ENCODE peak calls at places on chromosomes 4 and X, in eight cellular contexts. K is GM10248, U is GM20000, X is cardiac muscle cell, J is glutamatergic neuron, I is CD14-positive monocyte, A is brain microvascular endothelial cell, E is coronary artery. Z is an unnamed sample.
A peak's percentile ranks its signal among the peaks of the same experiment; 100 is the strongest.

GRCh38 chrX:140050906-140051305 is 85.6 kb upstream of the CXorf66 start:
- DNase-seq in K (no peak), U (no peak), X (peak; percentile 7), J (no peak), I (no peak), A (no peak), E (no peak), Z (no peak)

GRCh38 chrX:130071611-130072349 is 38.5 kb downstream of the ELF4 start:
- DNase-seq in K (no peak), U (no peak), X (no peak), J (no peak), I (no peak), A (no peak), E (no peak), Z (no peak)

GRCh38 chr4:63589796-63590195 is 819.5 kb downstream of the TECRL start:
- DNase-seq in K (no peak), U (no peak), X (no peak), J (no peak), I (no peak), A (no peak), E (no peak), Z (no peak)

GRCh38 chr4:36053931-36054330 is 190.4 kb downstream of the ARAP2 start:
- DNase-seq in K (no peak), U (no peak), X (no peak), J (no peak), I (no peak), A (no peak), E (no peak), Z (no peak)

GRCh38 chrX:21870494-21870893 is 14.7 kb downstream of the YY2 start:
- DNase-seq in K (no peak), U (no peak), X (no peak), J (no peak), I (no peak), A (no peak), E (no peak), Z (no peak)

GRCh38 chrX:13050151-13050550 is 5.7 kb upstream of the FAM9C start:
- DNase-seq in K (no peak), U (no peak), X (no peak), J (no peak), I (no peak), A (no peak), E (no peak), Z (no peak)

GRCh38 chr4:153222162-153222789 is 18.0 kb downstream of the TRIM2 start:
- DNase-seq in K (peak; percentile 33), U (peak; percentile 51), X (peak; percentile 76), J (peak; percentile 34), I (no peak), A (peak; percentile 75), E (peak; percentile 78), Z (peak; percentile 11)

GRCh38 chr4:3868146-3868840 is 102.1 kb downstream of the ADRA2C start:
- DNase-seq in K (no peak), U (no peak), X (peak; percentile 58), J (peak; percentile 8), I (no peak), A (peak; percentile 23), E (peak; percentile 29), Z (no peak)

GRCh38 chr4:54678826-54679225 is 21.1 kb downstream of the KIT start:
- DNase-seq in K (no peak), U (no peak), X (peak; percentile 0), J (no peak), I (no peak), A (no peak), E (no peak), Z (no peak)

GRCh38 chr4:54687887-54688841 is 30.4 kb downstream of the KIT start:
- DNase-seq in K (no peak), U (no peak), X (no peak), J (no peak), I (no peak), A (peak; percentile 92), E (no peak), Z (peak; percentile 28)

GRCh38 chr4:54685810-54686209 is 28.1 kb downstream of the KIT start:
- DNase-seq in K (no peak), U (no peak), X (no peak), J (no peak), I (no peak), A (no peak), E (no peak), Z (no peak)

GRCh38 chr4:54677853-54678650 is 20.3 kb downstream of the KIT start:
- DNase-seq in K (no peak), U (no peak), X (no peak), J (no peak), I (no peak), A (no peak), E (no peak), Z (no peak)

DNA sequence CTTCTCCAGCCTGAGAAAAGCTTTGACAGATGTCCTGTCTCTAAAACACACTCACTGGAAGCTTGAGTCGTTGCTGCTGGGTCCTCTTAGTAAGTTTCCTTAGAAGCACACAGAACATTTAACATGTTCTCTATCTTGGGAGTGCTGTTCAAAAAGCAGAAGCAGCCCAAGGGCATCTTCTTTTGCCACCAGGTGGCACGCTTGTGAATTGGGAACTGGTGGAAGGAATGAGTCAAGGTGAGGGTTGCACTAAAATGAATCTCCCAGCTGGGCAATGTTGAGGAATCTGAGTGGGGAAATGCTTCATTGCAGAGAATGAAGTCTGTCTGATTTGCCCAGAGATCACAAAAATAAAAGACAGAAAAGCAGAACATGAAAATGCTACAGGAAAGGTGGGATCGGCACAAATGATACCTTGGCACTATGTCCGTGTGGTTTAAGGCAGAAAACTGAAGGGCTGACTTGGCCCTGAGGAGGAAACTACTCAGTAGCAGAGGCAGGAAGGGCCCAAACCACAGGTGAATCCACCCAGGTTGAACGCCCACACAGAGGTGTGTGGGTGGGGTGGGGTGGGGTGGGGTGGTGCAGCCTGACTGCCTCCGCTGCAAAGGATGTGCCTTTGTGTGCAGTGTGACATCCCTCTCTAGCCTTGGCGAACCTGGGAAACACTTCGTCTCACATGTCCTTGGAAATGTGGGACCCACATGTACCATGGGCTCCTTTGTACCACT is 26.0 kb downstream of the KIT start:
- DNase-seq in K (peak; percentile 43), U (no peak), X (peak; percentile 22), J (no peak), I (peak; percentile 54), A (no peak), E (no peak), Z (peak; percentile 53)
- TF ChIP-seq CTCF in K (peak; percentile 35), U (peak; percentile 39), X (peak; percentile 36), J (no peak), I (peak; percentile 70), A (peak; percentile 69), E (no peak), Z (peak; percentile 55)

GRCh38 chr4:108933046-108933445 is 170.2 kb upstream of the ETNPPL start:
- DNase-seq in K (no peak), U (no peak), X (no peak), J (no peak), I (no peak), A (no peak), E (no peak), Z (no peak)

GRCh38 chr4:108931926-108932325 is 169.1 kb upstream of the ETNPPL start:
- DNase-seq in K (no peak), U (no peak), X (no peak), J (no peak), I (no peak), A (no peak), E (no peak), Z (no peak)

GRCh38 chr4:108941914-108942379 is 179.1 kb upstream of the ETNPPL start:
- DNase-seq in K (no peak), U (no peak), X (no peak), J (no peak), I (no peak), A (no peak), E (no peak), Z (no peak)

GRCh38 chr4:108940086-108941033 is 177.5 kb upstream of the ETNPPL start:
- DNase-seq in K (no peak), U (no peak), X (no peak), J (no peak), I (no peak), A (no peak), E (no peak), Z (no peak)

GRCh38 chr4:108937066-108937465 is 174.2 kb upstream of the ETNPPL start:
- DNase-seq in K (no peak), U (no peak), X (no peak), J (no peak), I (no peak), A (no peak), E (no peak), Z (no peak)
- TF ChIP-seq CTCF in K (no peak), U (no peak), X (no peak), J (no peak), I (no peak), A (no peak), E (no peak), Z (no peak)

GRCh38 chrX:109842611-109843010 is 109.6 kb upstream of the ACSL4 start:
- DNase-seq in K (no peak), U (no peak), X (no peak), J (no peak), I (no peak), A (no peak), E (no peak), Z (no peak)

GRCh38 chrX:109843963-109844751 is 111.1 kb upstream of the ACSL4 start:
- DNase-seq in K (peak; percentile 28), U (peak; percentile 27), X (peak; percentile 47), J (peak; percentile 7), I (no peak), A (no peak), E (no peak), Z (peak; percentile 41)

GRCh38 chrX:109841257-109841656 is 108.2 kb upstream of the ACSL4 start:
- DNase-seq in K (no peak), U (no peak), X (no peak), J (no peak), I (no peak), A (no peak), E (no peak), Z (no peak)

GRCh38 chrX:109840585-109840984 is 107.5 kb upstream of the ACSL4 start:
- DNase-seq in K (no peak), U (no peak), X (no peak), J (no peak), I (peak; percentile 57), A (peak; percentile 86), E (no peak), Z (no peak)

DNA sequence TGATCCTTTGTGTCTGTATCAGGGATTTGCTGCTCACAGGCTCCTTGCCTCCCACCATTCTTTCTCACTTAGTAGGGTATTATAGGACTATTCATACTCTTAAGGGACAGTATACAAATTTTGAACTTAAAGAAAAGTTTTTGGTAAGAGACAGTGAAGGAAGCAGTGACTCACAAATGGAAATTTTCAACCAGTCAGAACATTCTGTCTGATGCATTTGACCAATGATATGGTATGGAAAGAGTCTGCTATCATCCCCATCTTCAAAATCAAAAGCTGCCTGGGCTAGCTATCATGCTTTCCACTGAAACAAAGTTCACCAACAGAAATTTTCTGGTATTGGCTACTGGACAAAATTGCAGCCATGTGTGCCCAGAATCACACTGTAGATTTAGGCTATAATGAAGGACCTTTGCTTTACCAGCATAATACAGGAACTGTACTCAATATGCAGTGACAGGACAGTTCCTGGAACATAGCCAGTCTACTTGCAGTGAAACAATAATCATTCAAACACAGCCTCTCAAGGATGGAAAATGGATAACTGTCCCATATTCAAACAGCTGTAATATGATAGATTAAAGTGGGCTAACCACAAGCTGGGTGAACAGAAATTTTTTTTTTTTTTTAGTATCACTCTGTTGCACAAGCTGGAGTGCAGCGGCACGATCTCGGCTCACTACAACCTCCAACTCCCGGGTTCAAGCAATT is 109.0 kb upstream of the ACSL4 start:
- DNase-seq in K (no peak), U (no peak), X (no peak), J (no peak), I (no peak), A (no peak), E (no peak), Z (no peak)
- TF ChIP-seq CTCF in K (no peak), U (no peak), X (no peak), J (no peak), I (no peak), A (no peak), E (no peak), Z (no peak)

DNA sequence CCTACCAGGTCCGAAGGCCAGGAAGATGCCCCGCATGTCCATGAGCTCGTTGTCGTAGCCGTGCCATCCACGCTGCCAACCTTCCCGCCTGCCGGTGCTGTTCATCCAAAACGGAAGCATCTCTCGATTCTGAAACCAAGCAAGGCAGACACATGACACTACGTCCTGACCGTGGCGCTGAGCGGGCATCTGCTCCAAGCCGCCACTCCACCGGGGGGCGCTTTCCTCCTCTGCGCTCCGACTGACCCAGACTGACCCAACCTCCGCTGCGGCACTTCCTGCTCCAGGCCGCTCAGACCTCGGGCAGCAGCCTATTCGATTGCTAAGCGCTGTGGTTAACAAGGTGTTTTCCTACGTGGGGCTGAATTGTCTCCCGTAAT is 120.4 kb downstream of the ENPP6 start:
- DNase-seq in K (peak; percentile 48), U (peak; percentile 28), X (no peak), J (no peak), I (peak; percentile 64), A (no peak), E (no peak), Z (peak; percentile 49)
- TF ChIP-seq CTCF in K (no peak), U (no peak), X (peak; percentile 7), J (no peak), I (peak; percentile 34), A (peak; percentile 9), E (no peak), Z (peak; percentile 14)

Z was measured in GM12865.